ENCODE peak calls at places on chromosome 5, in ten cellular contexts. B, W, D, H, Y, L, F, T, X and E are unnamed samples.

GRCh38 chr5:37090123-37090726 is 159.0 kb downstream of the CPLANE1 start:
- DNase-seq in X (no peak), H (no peak), W (no peak), T (no peak), D (no peak), Y (peak; percentile 84), F (no peak), B (no peak), L (no peak), E (no peak)

GRCh38 chr5:143738415-143739401 is 73.3 kb upstream of the HMHB1 start:
- DNase-seq in L (no peak), W (no peak), D (no peak), Y (no peak), T (no peak), X (peak; percentile 12), B (no peak), F (no peak), H (no peak), E (no peak)

GRCh38 chr5:97839338-97840081 is 656.5 kb upstream of the RIOK2 start:
- DNase-seq in W (no peak), H (peak; percentile 57), L (no peak), B (peak; percentile 64), X (no peak), Y (no peak), T (no peak), D (no peak), F (no peak), E (peak; percentile 85)

GRCh38 chr5:107769531-107769930 is 98.8 kb upstream of the EFNA5 start:
- DNase-seq in W (no peak), L (no peak), B (no peak), H (no peak), Y (no peak), X (no peak), D (no peak), F (no peak), T (no peak), E (no peak)

GRCh38 chr5:13987843-13988464 is 43.5 kb upstream of the DNAH5 start:
- DNase-seq in B (peak; percentile 74), T (peak; percentile 58), L (peak; percentile 12), F (peak; percentile 38), W (no peak), Y (peak; percentile 37), X (peak; percentile 62), H (peak; percentile 76), D (no peak), E (peak; percentile 69)

GRCh38 chr5:135231289-135231688 is 167.7 kb downstream of the MACROH2A1 start:
- DNase-seq in W (no peak), F (no peak), X (no peak), H (no peak), D (no peak), T (no peak), L (no peak), Y (no peak), B (no peak), E (no peak)

GRCh38 chr5:56951131-56951945 is 585 bp downstream of the MIER3 start:
- DNase-seq in B (no peak), D (peak; percentile 28), H (no peak), W (peak; percentile 20), T (peak; percentile 43), Y (no peak), L (no peak), F (peak; percentile 24), X (peak; percentile 36), E (peak; percentile 7)

GRCh38 chr5:88377705-88378656 is 109.3 kb upstream of the TMEM161B start:
- DNase-seq in B (no peak), H (no peak), D (no peak), T (no peak), Y (no peak), L (no peak), W (no peak), F (no peak), X (no peak), E (no peak)

GRCh38 chr5:169352901-169353300 is 52.0 kb upstream of the SLIT3 start:
- DNase-seq in L (no peak), F (no peak), B (no peak), H (no peak), X (no peak), W (no peak), T (no peak), Y (no peak), D (no peak), E (no peak)

GRCh38 chr5:168931638-168932345 is 352.6 kb upstream of the PANK3 start:
- DNase-seq in D (no peak), F (no peak), X (no peak), W (no peak), L (no peak), B (peak; percentile 95), Y (no peak), T (no peak), H (peak; percentile 55), E (no peak)

GRCh38 chr5:105752801-105753200 is 1917.9 kb downstream of the EFNA5 start:
- DNase-seq in H (peak; percentile 1), T (no peak), F (no peak), L (no peak), B (peak; percentile 8), D (no peak), W (no peak), Y (no peak), X (no peak), E (no peak)

GRCh38 chr5:169906745-169907649 is 73.3 kb downstream of the INSYN2B start:
- DNase-seq in Y (no peak), T (no peak), H (no peak), D (no peak), L (no peak), W (no peak), X (no peak), B (no peak), F (no peak), E (no peak)

GRCh38 chr5:175856408-175856807 is 15.0 kb upstream of the CPLX2 start:
- DNase-seq in X (no peak), F (no peak), Y (no peak), B (no peak), D (no peak), L (no peak), H (no peak), W (no peak), T (no peak), E (no peak)

GRCh38 chr5:175851727-175852126 is 19.7 kb upstream of the CPLX2 start:
- DNase-seq in H (no peak), F (no peak), L (no peak), W (no peak), X (no peak), D (no peak), T (no peak), Y (no peak), B (no peak), E (no peak)

GRCh38 chr5:175855041-175855720 is 16.2 kb upstream of the CPLX2 start:
- DNase-seq in X (no peak), H (no peak), Y (no peak), B (no peak), L (no peak), D (no peak), W (no peak), T (no peak), F (no peak), E (no peak)

GRCh38 chr5:175853573-175854230 is 17.7 kb upstream of the CPLX2 start:
- DNase-seq in B (no peak), X (no peak), L (no peak), D (no peak), Y (peak; percentile 89), F (peak; percentile 7), H (no peak), T (no peak), W (peak; percentile 21), E (peak; percentile 47)

DNA sequence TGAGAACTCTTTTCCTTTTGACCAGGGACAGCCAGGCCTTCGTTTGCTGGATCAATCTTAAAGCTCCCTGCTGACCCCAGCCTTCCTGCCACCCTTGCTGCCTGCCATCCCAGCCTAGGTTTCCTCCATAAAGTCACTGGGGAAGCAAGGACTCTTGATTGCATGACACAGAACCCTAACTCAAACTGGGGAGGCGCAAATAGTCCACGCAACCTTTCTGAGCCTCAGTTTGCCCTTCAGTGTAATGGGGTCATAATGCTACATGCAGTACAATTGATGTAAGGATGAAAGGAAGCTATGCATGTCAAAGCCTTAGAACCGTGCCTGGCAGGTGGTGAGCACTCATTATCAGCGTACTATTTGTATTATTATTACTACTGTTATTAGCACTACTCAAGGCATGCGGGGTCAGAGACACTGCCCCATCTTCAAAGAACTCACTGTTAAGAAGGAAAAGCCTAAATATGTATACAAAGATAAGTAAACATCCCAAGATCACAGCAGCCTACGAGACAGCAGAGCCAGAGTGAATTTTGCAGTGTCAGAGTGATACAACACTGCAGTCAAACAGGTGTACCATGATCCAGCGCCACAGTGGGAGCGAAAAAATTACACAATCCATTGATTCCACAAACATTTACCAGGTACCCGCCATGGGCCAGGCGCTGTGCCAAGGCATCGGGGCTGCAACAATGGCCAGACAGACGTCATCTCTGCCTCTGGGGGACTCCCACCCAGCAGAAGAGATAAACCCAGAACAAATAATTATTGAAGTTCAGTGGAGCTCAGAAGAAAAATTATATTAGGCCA is 16.9 kb upstream of the CPLX2 start:
- DNase-seq in F (no peak), B (no peak), X (no peak), D (no peak), Y (peak; percentile 98), W (no peak), L (no peak), H (no peak), T (no peak), E (peak; percentile 19)
- TF ChIP-seq CTCF in F (no peak), B (no peak), X (no peak), D (no peak), Y (peak; percentile 14), W (no peak), L (no peak), H (no peak), T (no peak), E (no peak)

GRCh38 chr5:65812648-65813047 is 90.6 kb downstream of the NLN start:
- DNase-seq in L (no peak), B (no peak), W (no peak), D (no peak), F (no peak), H (no peak), X (peak; percentile 6), T (peak; percentile 88), Y (no peak), E (no peak)
- H3K4me3 ChIP-seq in L (no peak overlapping the region), B (no peak overlapping the region), W (no peak overlapping the region), D (no peak overlapping the region), F (no peak overlapping the region), H (no peak overlapping the region), X (no peak overlapping the region), T (no peak overlapping the region), Y (no peak overlapping the region), E (no peak overlapping the region)

DNA sequence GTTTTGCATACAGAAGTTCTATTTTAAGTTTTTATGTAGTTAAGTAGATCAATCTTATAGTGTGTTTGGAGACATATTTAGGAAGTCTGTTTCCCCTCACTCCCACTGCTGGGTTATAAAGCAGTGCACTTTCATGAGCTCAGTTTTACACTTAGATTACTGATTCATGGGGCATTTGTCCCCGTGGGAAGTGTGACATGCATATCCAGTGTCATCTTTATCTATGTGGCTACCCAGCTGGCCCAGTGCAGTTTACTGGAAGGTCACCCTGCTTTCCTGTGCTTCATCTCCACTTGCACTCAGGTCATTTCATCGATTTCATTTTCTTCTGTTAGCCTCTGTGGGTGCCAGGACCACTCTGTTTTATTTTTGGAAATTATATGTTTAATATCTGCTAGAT is 49.1 kb downstream of the ADCY2 start:
- DNase-seq in Y (no peak), L (no peak), W (no peak), B (no peak), X (no peak), D (no peak), F (no peak), T (no peak), H (no peak), E (no peak)
- TF ChIP-seq CTCF in Y (no peak), L (no peak), W (no peak), B (no peak), X (no peak), D (no peak), F (no peak), T (no peak), H (no peak), E (no peak)

GRCh38 chr5:81751836-81752643 is 1.1 kb upstream of the SSBP2 start:
- DNase-seq in B (peak; percentile 11), W (no peak), T (peak; percentile 41), D (no peak), X (no peak), Y (no peak), H (no peak), F (peak; percentile 37), L (no peak), E (peak; percentile 11)
- H3K4me3 ChIP-seq in B (no peak overlapping the region), W (peak overlapping the region; percentile 94), T (peak overlapping the region; percentile 51), D (peak overlapping the region; percentile 86), X (peak overlapping the region; percentile 95), Y (peak overlapping the region; percentile 73), H (peak overlapping the region; percentile 3), F (peak overlapping the region; percentile 81), L (peak overlapping the region; percentile 93), E (peak overlapping the region; percentile 52)